ENCODE peak calls at places on chromosomes 16 and 17, in four cellular contexts. M is posterior cingulate gyrus, F is adipocyte, U is WERI-Rb-1. X is an unnamed sample.

GRCh38 chr16:81280393-81280792 is 34.4 kb upstream of the GAN start:
- DNase-seq in M (no peak), U (no peak), F (no peak), X (no peak)

GRCh38 chr17:83149761-83150251 is 70.4 kb downstream of the METRNL start:
- DNase-seq in M (peak; percentile 61), F (no peak), U (no peak), X (no peak)

GRCh38 chr16:82011199-82011641 is at the start of gene SDR42E1:
- DNase-seq in M (no peak), U (no peak), F (no peak), X (no peak)

GRCh38 chr17:75468311-75468754 is 11.9 kb downstream of the TMEM94 start:
- DNase-seq in M (peak; percentile 92), F (no peak), U (no peak), X (peak; percentile 63)

GRCh38 chr16:49014300-49015188 is 267.1 kb downstream of the CBLN1 start:
- DNase-seq in M (no peak), U (no peak), F (no peak), X (no peak)

GRCh38 chr16:70778901-70779309 is 22.1 kb downstream of the VAC14 start:
- DNase-seq in U (no peak), M (peak; percentile 87), F (peak; percentile 90), X (peak; percentile 74)

GRCh38 chr17:82528484-82529265 is 9.1 kb downstream of the FOXK2 start:
- DNase-seq in F (no peak), U (peak; percentile 26), M (peak; percentile 95), X (peak; percentile 92)

GRCh38 chr17:58783380-58783779 is 27.7 kb downstream of the PPM1E start:
- DNase-seq in U (no peak), F (peak; percentile 15), M (no peak), X (no peak)

GRCh38 chr16:28573738-28574718 is 20.3 kb downstream of the SGF29 start:
- DNase-seq in F (no peak), U (no peak), M (peak; percentile 44), X (no peak)

GRCh38 chr17:35621768-35622167 is 34.6 kb downstream of the AP2B1 start:
- DNase-seq in U (no peak), M (no peak), F (no peak), X (no peak)

GRCh38 chr17:8995711-8996110 is 25.6 kb upstream of the NTN1 start:
- DNase-seq in M (no peak), F (no peak), U (no peak), X (no peak)

GRCh38 chr16:57530531-57531252 is 5.7 kb downstream of the CCDC102A start:
- DNase-seq in F (no peak), U (peak; percentile 3), M (peak; percentile 68), X (peak; percentile 5)

GRCh38 chr17:7971651-7972050 is 30.8 kb upstream of the GUCY2D start:
- DNase-seq in M (no peak), F (no peak), U (no peak), X (no peak)

GRCh38 chr16:57036315-57036714 is 47.0 kb downstream of the NLRC5 start:
- DNase-seq in U (no peak), F (no peak), M (no peak), X (no peak)

GRCh38 chr17:77914440-77915254 is 43.9 kb upstream of the TNRC6C start:
- DNase-seq in M (no peak), U (no peak), F (peak; percentile 67), X (no peak)

GRCh38 chr17:37096071-37096470 is 147.3 kb downstream of the AATF start:
- DNase-seq in M (no peak), U (no peak), F (no peak), X (no peak)

GRCh38 chr16:81181013-81181720 is 57.3 kb upstream of the BCO1 start:
- DNase-seq in F (peak; percentile 96), M (no peak), U (no peak), X (peak; percentile 87)

GRCh38 chr17:45757431-45758218 is 26.5 kb upstream of the CRHR1 start:
- DNase-seq in F (no peak), M (peak; percentile 62), U (no peak), X (no peak)

X was measured in gastrocnemius medialis.